ENCODE peak calls at places on chromosomes 13 and 19, in seven cellular contexts. X, U, E, Y, D, I and A are unnamed samples.

GRCh38 chr13:37187611-37188010 is 82.1 kb upstream of the CSNK1A1L start:
- DNase-seq in X (no peak), U (no peak), E (no peak), Y (no peak), D (no peak), I (no peak), A (no peak)

GRCh38 chr19:39390460-39390758 is 497 bp downstream of the PAF1 start:
- DNase-seq in X (no peak), U (no peak), E (no peak), Y (peak; percentile 76), D (no peak), I (peak; percentile 86), A (peak; percentile 63)

GRCh38 chr19:49927526-49928264 is 1.3 kb upstream of the ATF5 start:
- DNase-seq in X (no peak), U (no peak), E (peak; percentile 24), Y (no peak), D (no peak), I (no peak), A (no peak)

GRCh38 chr19:35254341-35255297 is 5.8 kb downstream of the LSR start:
- DNase-seq in X (no peak), U (no peak), E (no peak), Y (peak; percentile 34), D (no peak), I (no peak), A (no peak)

GRCh38 chr13:71358218-71358617 is 508.8 kb downstream of the DACH1 start:
- DNase-seq in X (no peak), U (no peak), E (no peak), Y (no peak), D (no peak), I (no peak), A (no peak)

GRCh38 chr13:111947026-111947810 is 119.7 kb upstream of the SOX1 start:
- DNase-seq in X (no peak), U (no peak), E (no peak), Y (no peak), D (no peak), I (no peak), A (no peak)

GRCh38 chr13:30737511-30738342 is 2.4 kb downstream of the ALOX5AP start:
- DNase-seq in X (no peak), U (no peak), E (peak; percentile 58), Y (peak; percentile 14), D (no peak), I (no peak), A (no peak)

GRCh38 chr19:11191273-11191755 is 6.0 kb downstream of the KANK2 start:
- DNase-seq in X (peak; percentile 53), U (peak; percentile 65), E (peak; percentile 91), Y (peak; percentile 99), D (peak; percentile 86), I (no peak), A (peak; percentile 81)

GRCh38 chr19:48964205-48965032 is 690 bp upstream of the FTL start:
- DNase-seq in X (no peak), U (no peak), E (peak; percentile 64), Y (peak; percentile 92), D (peak; percentile 86), I (no peak), A (peak; percentile 57)

GRCh38 chr19:40719414-40719894 is 2.5 kb downstream of the ITPKC start:
- DNase-seq in X (no peak), U (no peak), E (no peak), Y (no peak), D (peak; percentile 11), I (no peak), A (no peak)
- H3K36me3 ChIP-seq in X (peaks cover 19% of the 10 kb centered on the region), U (peaks cover 7% of the 10 kb centered on the region), E (no peaks in the 10 kb centered on the region), Y (peaks cover 9% of the 10 kb centered on the region), D (peaks cover 12% of the 10 kb centered on the region), I (no peaks in the 10 kb centered on the region), A (peaks cover 10% of the 10 kb centered on the region)

GRCh38 chr19:13984186-13984585 is 21.9 kb downstream of the RFX1 start:
- DNase-seq in X (no peak), U (no peak), E (no peak), Y (peak; percentile 76), D (no peak), I (no peak), A (no peak)
- H3K4me1 ChIP-seq in X (no peaks in the 10 kb centered on the region), U (peaks cover 28% of the 10 kb centered on the region), E (no peaks in the 10 kb centered on the region), Y (peaks cover 8% of the 10 kb centered on the region), D (peaks cover 32% of the 10 kb centered on the region), I (peaks cover 75% of the 10 kb centered on the region), A (peaks cover 25% of the 10 kb centered on the region)

GRCh38 chr13:41595298-41595697 is 137.9 kb downstream of the RGCC start:
- DNase-seq in X (no peak), U (no peak), E (no peak), Y (no peak), D (no peak), I (no peak), A (no peak)
- H3K36me3 ChIP-seq in X (peaks cover under 1% of the 10 kb centered on the region), U (no peaks in the 10 kb centered on the region), E (peaks cover 1% of the 10 kb centered on the region), Y (no peaks in the 10 kb centered on the region), D (no peaks in the 10 kb centered on the region), I (no peaks in the 10 kb centered on the region), A (no peaks in the 10 kb centered on the region)

GRCh38 chr19:44745887-44746600 is 2.5 kb upstream of the BCL3 start:
- DNase-seq in X (no peak), U (no peak), E (no peak), Y (no peak), D (no peak), I (no peak), A (no peak)

GRCh38 chr19:44746616-44746945 is 1.9 kb upstream of the BCL3 start:
- DNase-seq in X (no peak), U (no peak), E (no peak), Y (no peak), D (no peak), I (no peak), A (no peak)

GRCh38 chr19:44747739-44748425 is 626 bp upstream of the BCL3 start:
- DNase-seq in X (no peak), U (no peak), E (peak; percentile 88), Y (peak; percentile 91), D (peak; percentile 86), I (no peak), A (peak; percentile 73)

GRCh38 chr19:44748426-44749254 is at the start of gene BCL3:
- DNase-seq in X (no peak), U (no peak), E (peak; percentile 87), Y (peak; percentile 96), D (peak; percentile 69), I (peak; percentile 77), A (peak; percentile 85)

DNA sequence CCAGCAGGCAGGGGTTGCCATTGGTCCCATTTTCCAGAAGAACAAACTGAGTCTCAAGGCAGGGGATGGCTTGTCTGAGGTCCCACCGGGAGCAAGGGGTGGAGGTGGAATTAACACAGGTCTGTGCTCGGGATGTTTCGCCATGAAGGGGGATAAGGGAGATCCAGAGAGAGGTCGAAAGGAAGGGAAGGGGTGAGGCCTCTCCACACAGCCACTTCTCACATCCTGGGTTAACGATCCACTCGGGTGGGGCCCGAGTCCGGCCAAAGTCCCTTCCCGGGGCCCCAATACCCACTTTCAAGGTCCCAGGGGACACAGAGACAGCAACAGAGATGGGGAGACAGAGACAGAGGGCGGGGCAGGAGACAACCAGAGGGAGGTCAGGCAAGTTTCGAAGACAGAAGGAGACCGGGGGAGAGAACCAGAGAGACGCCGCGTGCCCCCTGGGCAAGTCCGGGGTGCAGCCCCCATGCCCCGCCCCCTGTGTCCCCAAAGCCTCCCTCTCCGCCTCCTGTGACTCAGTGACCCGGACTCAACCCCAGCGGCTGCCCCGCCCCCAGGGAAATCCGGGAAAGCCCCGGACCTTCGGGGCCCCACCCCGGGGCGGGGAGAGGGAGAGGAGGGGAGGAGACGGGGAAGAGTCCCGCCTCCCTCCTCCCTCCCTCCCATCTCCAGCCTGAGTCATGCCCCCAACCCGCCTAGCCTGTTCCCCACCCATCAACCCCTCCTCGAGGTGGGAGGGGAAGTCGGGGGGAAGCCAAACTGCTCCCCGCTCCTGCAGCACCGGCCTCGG is 1.4 kb upstream of the BCL3 start:
- DNase-seq in X (peak; percentile 84), U (peak; percentile 83), E (peak; percentile 97), Y (peak; percentile 99), D (peak; percentile 98), I (peak; percentile 86), A (peak; percentile 98)
- H3K4me1 ChIP-seq in X (no peaks in the 10 kb centered on the region), U (peaks cover 73% of the 10 kb centered on the region), E (no peaks in the 10 kb centered on the region), Y (peaks cover 58% of the 10 kb centered on the region), D (peaks cover 35% of the 10 kb centered on the region), I (peaks cover 44% of the 10 kb centered on the region), A (peaks cover 63% of the 10 kb centered on the region)

DNA sequence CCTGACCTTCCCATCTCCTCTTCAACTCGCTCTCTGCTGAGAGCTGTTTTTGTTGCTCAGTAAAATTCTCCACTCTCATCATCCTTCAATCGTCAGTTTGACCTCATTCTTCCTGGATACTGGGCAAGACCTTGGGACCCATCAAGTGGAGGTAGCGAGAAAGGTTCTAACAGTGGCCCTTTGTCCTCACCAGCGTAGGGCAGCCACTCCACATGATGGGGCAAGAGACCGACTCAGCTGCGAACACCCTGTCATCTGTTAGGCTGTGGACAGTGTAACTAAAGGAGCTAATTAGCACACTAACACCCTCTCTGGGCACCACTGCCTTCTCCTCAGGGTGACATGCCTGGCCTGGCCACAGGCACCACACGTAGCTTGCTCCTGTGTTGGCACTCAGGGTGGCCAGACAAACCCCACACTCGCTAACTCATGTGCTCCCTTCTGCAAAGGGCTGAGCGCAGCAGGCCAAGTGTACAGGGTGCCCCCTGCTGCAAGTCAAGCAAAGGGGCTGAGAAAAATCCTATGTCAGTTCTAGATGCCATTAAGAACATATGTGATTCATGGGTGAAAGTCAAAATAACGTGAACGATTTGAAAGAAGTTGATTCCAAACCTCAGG is 1216.0 kb downstream of the SLITRK5 start:
- DNase-seq in X (no peak), U (no peak), E (no peak), Y (no peak), D (no peak), I (no peak), A (no peak)
- H3K36me3 ChIP-seq in X (no peaks in the 10 kb centered on the region), U (no peaks in the 10 kb centered on the region), E (no peaks in the 10 kb centered on the region), Y (no peaks in the 10 kb centered on the region), D (no peaks in the 10 kb centered on the region), I (no peaks in the 10 kb centered on the region), A (no peaks in the 10 kb centered on the region)

GRCh38 chr13:79398169-79398568 is 7.9 kb downstream of the RBM26 start:
- DNase-seq in X (no peak), U (no peak), E (no peak), Y (no peak), D (no peak), I (no peak), A (no peak)

GRCh38 chr13:79401259-79402071 is 4.6 kb downstream of the RBM26 start:
- DNase-seq in X (no peak), U (no peak), E (no peak), Y (no peak), D (no peak), I (no peak), A (no peak)

GRCh38 chr13:79402074-79402635 is 3.9 kb downstream of the RBM26 start:
- DNase-seq in X (no peak), U (no peak), E (no peak), Y (no peak), D (peak; percentile 35), I (no peak), A (no peak)

GRCh38 chr13:79395881-79396280 is 10.2 kb downstream of the RBM26 start:
- DNase-seq in X (no peak), U (no peak), E (no peak), Y (no peak), D (no peak), I (no peak), A (no peak)

DNA sequence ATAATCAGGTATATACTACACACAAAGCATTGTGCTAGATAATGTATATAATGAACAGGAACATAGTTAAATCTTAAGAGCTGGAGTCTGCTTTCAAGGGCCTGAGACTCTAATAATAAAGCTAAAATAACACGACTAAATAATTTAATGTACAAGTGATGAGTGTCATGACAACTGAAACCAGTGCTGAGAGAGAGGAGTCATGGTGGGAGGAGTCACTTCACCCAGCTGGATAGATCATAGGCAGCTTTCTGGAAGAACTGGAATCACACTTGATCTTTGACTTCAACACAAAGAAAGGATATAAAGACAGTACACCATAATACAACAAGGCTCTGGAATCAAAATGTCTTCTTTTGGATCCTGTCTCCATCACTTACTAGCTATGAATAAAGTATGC is 7.1 kb downstream of the RBM26 start:
- DNase-seq in X (no peak), U (no peak), E (no peak), Y (no peak), D (no peak), I (no peak), A (no peak)
- H3K4me1 ChIP-seq in X (no peaks in the 10 kb centered on the region), U (peaks cover 40% of the 10 kb centered on the region), E (no peaks in the 10 kb centered on the region), Y (peaks cover 16% of the 10 kb centered on the region), D (no peaks in the 10 kb centered on the region), I (peaks cover 73% of the 10 kb centered on the region), A (no peaks in the 10 kb centered on the region)